ENCODE peak calls at places on chromosomes 12 and 14, in eight cellular contexts. A is ovary, L is uterus, R is PC-3, G is transverse colon, B is stomach, X is HCT116, H is HL-60. T is an unnamed sample.

GRCh38 chr12:54409267-54409666 is 9.8 kb downstream of the ITGA5 start:
- DNase-seq in A (no peak), L (no peak), R (no peak), G (no peak), B (no peak), X (no peak), H (no peak), T (no peak)

GRCh38 chr12:41365653-41366131 is 177.6 kb downstream of the PDZRN4 start:
- DNase-seq in A (no peak), L (no peak), R (no peak), G (no peak), B (no peak), X (no peak), H (no peak), T (no peak)

GRCh38 chr12:70052931-70053497 is 190.2 kb upstream of the CNOT2 start:
- DNase-seq in A (no peak), L (peak; percentile 25), R (peak; percentile 88), G (peak; percentile 59), B (peak; percentile 42), X (peak; percentile 75), H (peak; percentile 79), T (no peak)

GRCh38 chr14:32230695-32231280 is 27.7 kb upstream of the RNU6-8 start:
- DNase-seq in A (no peak), L (no peak), R (peak; percentile 73), G (no peak), B (no peak), X (no peak), H (no peak), T (no peak)

GRCh38 chr14:100398044-100398443 is 74.9 kb downstream of the SLC25A47 start:
- DNase-seq in A (no peak), L (no peak), R (no peak), G (peak; percentile 62), B (no peak), X (no peak), H (no peak), T (no peak)

GRCh38 chr12:5395443-5396401 is 36.2 kb upstream of the NTF3 start:
- DNase-seq in A (no peak), L (peak; percentile 23), R (no peak), G (no peak), B (peak; percentile 73), X (no peak), H (no peak), T (no peak)

GRCh38 chr12:118311666-118312065 is 61.0 kb downstream of the TAOK3 start:
- DNase-seq in A (no peak), L (no peak), R (no peak), G (no peak), B (no peak), X (no peak), H (no peak), T (no peak)

GRCh38 chr12:120774169-120774916 is 48.7 kb downstream of the ACADS start:
- DNase-seq in A (no peak), L (no peak), R (no peak), G (no peak), B (no peak), X (no peak), H (no peak), T (no peak)

GRCh38 chr12:70443274-70443673 is 77.2 kb downstream of the KCNMB4 start:
- DNase-seq in A (no peak), L (no peak), R (peak; percentile 46), G (no peak), B (no peak), X (no peak), H (no peak), T (no peak)

GRCh38 chr14:99395904-99396530 is 84.6 kb downstream of the SETD3 start:
- DNase-seq in A (no peak), L (no peak), R (peak; percentile 83), G (no peak), B (peak; percentile 45), X (peak; percentile 7), H (no peak), T (no peak)

GRCh38 chr12:58703911-58704310 is 216.4 kb downstream of the LRIG3 start:
- DNase-seq in A (no peak), L (no peak), R (no peak), G (no peak), B (no peak), X (no peak), H (no peak), T (no peak)

GRCh38 chr12:130881046-130881445 is 9.2 kb downstream of the RAN start:
- DNase-seq in A (no peak), L (no peak), R (no peak), G (no peak), B (no peak), X (no peak), H (no peak), T (no peak)
- H3K27ac ChIP-seq in A (no peak overlapping the region), L (no peak overlapping the region), R (no peak overlapping the region), G (no peak overlapping the region), B (no peak overlapping the region), X (no peak overlapping the region), H (no peak overlapping the region), T (no peak overlapping the region)

GRCh38 chr14:37172024-37172869 is at the start of gene SLC25A21:
- DNase-seq in A (peak; percentile 77), L (peak; percentile 72), R (peak; percentile 87), G (peak; percentile 68), B (peak; percentile 77), X (peak; percentile 71), H (no peak), T (peak; percentile 76)
- TF ChIP-seq CTCF in A (no peak), L (peak; percentile 19), R (peak; percentile 29), G (no peak), B (no peak), X (peak; percentile 8), H (no peak), T (no peak)

GRCh38 chr12:123335490-123335889 is 29.2 kb downstream of the SBNO1 start:
- DNase-seq in A (no peak), L (no peak), R (no peak), G (no peak), B (no peak), X (no peak), H (no peak), T (no peak)

DNA sequence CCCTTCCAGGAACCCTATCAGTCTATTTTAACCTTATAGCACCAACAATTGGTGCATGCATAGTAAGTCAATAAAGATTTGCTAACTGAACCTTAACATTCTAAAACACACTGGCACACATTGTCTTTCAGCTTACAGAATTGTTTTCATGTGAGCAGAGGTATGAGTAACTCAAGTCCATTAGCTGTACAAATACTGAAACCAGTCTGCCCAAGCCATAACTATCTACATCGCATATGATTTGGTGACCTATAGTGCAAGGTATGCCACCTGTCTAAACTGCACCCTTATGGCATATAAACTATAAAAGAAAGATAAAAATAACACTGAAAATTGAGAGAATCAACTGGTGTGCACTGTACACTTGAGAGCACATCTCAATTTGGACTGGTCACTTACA is 34.8 kb downstream of the SBNO1 start:
- DNase-seq in A (no peak), L (no peak), R (peak; percentile 23), G (no peak), B (no peak), X (no peak), H (no peak), T (no peak)
- H3K27ac ChIP-seq in A (no peak overlapping the region), L (no peak overlapping the region), R (peak overlapping the region; percentile 4), G (no peak overlapping the region), B (no peak overlapping the region), X (no peak overlapping the region), H (no peak overlapping the region), T (no peak overlapping the region)

GRCh38 chr14:76514599-76514998 is 138.7 kb downstream of the ESRRB start:
- DNase-seq in A (no peak), L (no peak), R (peak; percentile 40), G (no peak), B (no peak), X (peak; percentile 48), H (peak; percentile 8), T (no peak)
- TF ChIP-seq CTCF in A (no peak), L (no peak), R (peak; percentile 54), G (no peak), B (no peak), X (peak; percentile 65), H (no peak), T (no peak)

GRCh38 chr14:104091061-104091926 is 5.8 kb downstream of the ASPG start:
- DNase-seq in A (peak; percentile 56), L (no peak), R (no peak), G (peak; percentile 18), B (no peak), X (no peak), H (no peak), T (peak; percentile 59)

GRCh38 chr14:104090071-104090748 is 4.7 kb downstream of the ASPG start:
- DNase-seq in A (peak; percentile 18), L (no peak), R (no peak), G (peak; percentile 7), B (no peak), X (no peak), H (no peak), T (no peak)

GRCh38 chr14:104092931-104093365 is 7.4 kb downstream of the ASPG start:
- DNase-seq in A (peak; percentile 26), L (no peak), R (no peak), G (no peak), B (no peak), X (no peak), H (no peak), T (no peak)

GRCh38 chr14:104093366-104094055 is 8.0 kb downstream of the ASPG start:
- DNase-seq in A (peak; percentile 46), L (no peak), R (peak; percentile 23), G (peak; percentile 60), B (no peak), X (no peak), H (no peak), T (peak; percentile 28)

GRCh38 chr14:104091927-104092771 is 6.6 kb downstream of the ASPG start:
- DNase-seq in A (peak; percentile 27), L (no peak), R (no peak), G (peak; percentile 11), B (no peak), X (no peak), H (no peak), T (peak; percentile 51)
- H3K27ac ChIP-seq in A (no peak overlapping the region), L (no peak overlapping the region), R (no peak overlapping the region), G (no peak overlapping the region), B (no peak overlapping the region), X (no peak overlapping the region), H (no peak overlapping the region), T (no peak overlapping the region)

GRCh38 chr12:79121486-79121885 is 256.9 kb downstream of the SYT1 start:
- DNase-seq in A (no peak), L (no peak), R (peak; percentile 18), G (no peak), B (no peak), X (peak; percentile 4), H (no peak), T (no peak)
- TF ChIP-seq CTCF in A (no peak), L (no peak), R (peak; percentile 59), G (no peak), B (no peak), X (peak; percentile 71), H (no peak), T (no peak)

GRCh38 chr14:22508662-22509035 is 80.4 kb downstream of the DAD1 start:
- DNase-seq in A (no peak), L (no peak), R (no peak), G (no peak), B (no peak), X (no peak), H (no peak), T (no peak)
- H3K27ac ChIP-seq in A (no peak overlapping the region), L (peak overlapping the region; percentile 80), R (no peak overlapping the region), G (peak overlapping the region; percentile 18), B (no peak overlapping the region), X (no peak overlapping the region), H (no peak overlapping the region), T (no peak overlapping the region)